ENCODE peak calls at places on chromosomes 3 and 15, in four cellular contexts. S is H1, K is SK-N-SH, J is GM12878. P is an unnamed sample.

GRCh38 chr3:31064021-31064420 is 169.6 kb upstream of the GADL1 start:
- DNase-seq in K (no peak), S (no peak), J (no peak), P (no peak)

GRCh38 chr3:76021376-76021775 is 236.0 kb upstream of the ZNF717 start:
- DNase-seq in J (no peak), S (no peak), K (no peak), P (no peak)

GRCh38 chr3:56952846-56953245 is 107.6 kb upstream of the SPATA12 start:
- DNase-seq in J (no peak), K (no peak), S (no peak), P (no peak)

GRCh38 chr3:63921741-63922482 is 9.7 kb upstream of the SCAANT1 start:
- DNase-seq in K (no peak), J (peak; percentile 71), S (no peak), P (no peak)

GRCh38 chr3:150410311-150411105 is 2.4 kb downstream of the TSC22D2 start:
- DNase-seq in K (peak; percentile 39), S (no peak), J (no peak), P (no peak)

GRCh38 chr3:116037954-116038911 is 407.1 kb downstream of the LSAMP start:
- DNase-seq in S (no peak), K (no peak), J (peak; percentile 58), P (no peak)

GRCh38 chr15:45126535-45127158 is 3.0 kb downstream of the DUOXA1 start:
- DNase-seq in K (no peak), J (no peak), S (no peak), P (peak; percentile 25)

GRCh38 chr3:69142090-69142489 is 19.7 kb upstream of the LMOD3 start:
- DNase-seq in S (no peak), J (no peak), K (no peak), P (no peak)

GRCh38 chr3:118262800-118263402 is 771.7 kb downstream of the IGSF11 start:
- DNase-seq in J (no peak), S (no peak), K (no peak), P (no peak)

GRCh38 chr15:67085818-67086649 is 20.6 kb downstream of the SMAD3 start:
- DNase-seq in K (no peak), S (no peak), J (peak; percentile 97), P (no peak)

GRCh38 chr15:50501815-50502214 is 44.7 kb downstream of the USP50 start:
- DNase-seq in S (no peak), J (no peak), K (no peak), P (no peak)

GRCh38 chr3:184338538-184338945 is 1.1 kb downstream of the FAM131A start:
- DNase-seq in S (peak; percentile 70), J (no peak), K (peak; percentile 97), P (no peak)

GRCh38 chr3:16910207-16910606 is 25.5 kb downstream of the PLCL2 start:
- DNase-seq in J (no peak), K (no peak), S (no peak), P (no peak)

GRCh38 chr3:151168269-151169094 is 34.5 kb downstream of the GPR171 start:
- DNase-seq in S (peak; percentile 34), J (no peak), K (peak; percentile 62), P (peak; percentile 72)

DNA sequence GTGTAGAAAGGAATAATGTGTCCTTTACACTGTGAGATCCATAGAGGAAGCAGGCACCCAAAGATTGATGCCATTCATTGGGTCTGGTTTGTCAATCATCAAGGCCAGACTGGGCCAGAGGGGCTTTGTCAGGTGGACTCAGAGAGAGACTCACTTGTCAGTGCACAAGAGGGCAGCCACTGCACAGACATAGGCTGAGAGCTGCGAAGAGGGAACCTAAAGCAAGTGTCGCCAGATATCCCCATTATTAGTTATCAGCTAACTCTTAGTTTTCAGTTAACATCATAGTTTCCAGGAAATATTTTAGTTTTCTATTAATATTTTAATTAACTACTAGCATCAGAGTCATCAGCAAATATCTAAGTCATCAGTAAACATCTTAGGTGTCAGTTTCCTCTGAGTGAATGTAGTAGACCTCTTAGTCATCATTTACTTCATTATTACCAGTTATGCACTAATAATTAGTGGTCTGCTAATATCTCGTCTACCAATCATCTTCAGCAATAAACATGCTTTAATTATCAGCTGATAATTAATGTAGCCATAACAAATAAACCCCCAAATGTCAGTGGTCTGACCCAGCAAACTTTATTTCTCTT is 41.7 kb upstream of the LIMD1 start:
- DNase-seq in K (no peak), S (no peak), J (no peak), P (no peak)
- TF ChIP-seq RFX5 in K (no peak), S (no peak), J (no peak), P (no peak)

GRCh38 chr15:79170256-79170664 is 79.7 kb upstream of the RASGRF1 start:
- DNase-seq in J (no peak), K (peak; percentile 63), S (no peak), P (no peak)
- TF ChIP-seq TCF12 in J (no peak), K (peak; percentile 76), S (no peak), P (no peak)

GRCh38 chr3:161957467-161957866 is 460.9 kb downstream of the OTOL1 start:
- DNase-seq in J (no peak), S (no peak), K (no peak), P (no peak)
- TF ChIP-seq RFX5 in J (no peak), S (no peak), K (no peak), P (no peak)

GRCh38 chr3:168216851-168217250 is 121.1 kb upstream of the GOLIM4 start:
- DNase-seq in K (peak; percentile 23), J (no peak), S (no peak), P (no peak)
- TF ChIP-seq TCF12 in K (no peak), J (no peak), S (no peak), P (no peak)

GRCh38 chr3:157572559-157573270 is 69.5 kb upstream of the VEPH1 start:
- DNase-seq in K (peak; percentile 55), J (no peak), S (no peak), P (peak; percentile 34)
- TF ChIP-seq RFX5 in K (no peak), J (no peak), S (no peak), P (no peak)

DNA sequence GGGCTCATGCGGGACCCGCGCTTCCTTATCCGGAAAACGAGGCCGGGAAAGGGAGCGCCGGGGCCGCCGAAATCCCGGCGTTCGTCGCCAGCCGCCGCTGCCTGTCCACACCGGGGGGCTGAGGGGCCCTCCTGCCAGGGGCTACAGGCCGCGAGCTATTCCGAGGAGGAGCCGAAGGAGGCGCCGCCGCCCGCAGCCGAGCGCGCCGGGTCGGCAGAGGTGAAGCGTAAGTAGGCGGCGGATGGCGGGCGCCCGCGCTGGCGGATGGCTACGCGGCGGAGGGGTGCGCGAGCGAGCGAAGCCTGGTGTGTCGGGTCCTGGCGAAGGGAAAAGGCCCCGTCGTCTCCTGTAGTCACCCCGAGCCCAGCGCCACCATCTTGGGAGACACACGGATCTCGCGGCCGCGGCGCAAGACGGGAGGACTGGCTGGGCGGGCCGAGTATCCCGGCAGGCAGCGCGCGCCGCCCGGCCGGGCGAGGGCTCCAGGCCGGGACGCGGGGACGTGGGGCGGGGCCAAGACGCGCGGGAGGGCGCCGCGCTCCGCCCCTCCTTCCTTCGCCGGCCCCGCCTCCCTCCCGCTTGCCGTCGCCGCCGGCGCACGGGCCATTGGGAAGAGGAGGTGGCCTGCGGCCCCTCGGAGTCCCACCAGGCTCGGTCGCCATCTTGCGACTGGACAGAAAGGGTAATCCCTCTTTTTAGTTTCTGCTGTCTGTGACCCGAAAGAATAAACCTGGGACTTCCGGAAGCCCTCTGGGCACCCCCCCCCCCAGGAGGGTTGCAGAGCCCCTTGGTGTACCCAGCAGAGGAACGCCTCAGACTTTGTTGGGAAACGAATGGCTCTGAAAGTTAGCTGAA is at the start of gene UBE3A:
- DNase-seq in S (peak; percentile 75), K (peak; percentile 95), J (peak; percentile 63), P (peak; percentile 78)
- TF ChIP-seq TCF12 in S (no peak), K (no peak), J (peak; percentile 10), P (no peak)

GRCh38 chr3:45861043-45861846 is 19.3 kb upstream of the LZTFL1 start:
- DNase-seq in K (no peak), S (no peak), J (peak; percentile 65), P (peak; percentile 2)
- TF ChIP-seq RFX5 in K (no peak), S (no peak), J (no peak), P (no peak)

GRCh38 chr3:77091809-77092208 is 51.9 kb downstream of the ROBO2 start:
- DNase-seq in J (no peak), S (no peak), K (no peak), P (no peak)
- TF ChIP-seq TCF12 in J (no peak), S (no peak), K (no peak), P (no peak)

GRCh38 chr15:69313437-69314000 is 14.8 kb downstream of the PAQR5 start:
- DNase-seq in S (no peak), J (no peak), K (no peak), P (no peak)

GRCh38 chr15:69308949-69309348 is 10.2 kb downstream of the PAQR5 start:
- DNase-seq in S (no peak), K (no peak), J (no peak), P (no peak)

GRCh38 chr15:69307939-69308338 is 9.2 kb downstream of the PAQR5 start:
- DNase-seq in S (no peak), J (no peak), K (no peak), P (no peak)

GRCh38 chr15:69314174-69314573 is 15.5 kb downstream of the PAQR5 start:
- DNase-seq in J (no peak), K (no peak), S (no peak), P (no peak)

GRCh38 chr15:69311319-69311721 is 12.6 kb downstream of the PAQR5 start:
- DNase-seq in J (no peak), K (no peak), S (no peak), P (no peak)
- TF ChIP-seq RFX5 in J (no peak), K (no peak), S (no peak), P (no peak)

DNA sequence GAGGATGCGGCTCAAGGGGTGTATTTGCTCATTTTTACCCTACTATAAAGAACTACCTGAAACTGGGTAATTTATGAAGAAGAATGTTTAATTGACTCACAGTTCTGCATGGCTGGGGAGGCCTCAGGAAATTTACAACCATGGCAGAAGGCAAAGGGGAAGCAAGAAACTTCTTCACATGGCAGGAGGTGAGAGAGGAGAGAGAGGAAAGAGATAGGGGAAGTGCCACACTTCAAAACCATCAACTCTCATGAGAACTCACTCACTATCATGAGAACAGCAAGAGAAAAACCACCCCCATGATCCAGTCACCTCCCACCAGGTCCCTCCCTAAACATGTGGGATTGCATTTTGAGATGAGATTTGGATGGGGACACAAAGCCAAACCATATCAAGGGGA is 192.7 kb downstream of the DIPK2A start:
- DNase-seq in S (no peak), K (no peak), J (no peak), P (no peak)
- TF ChIP-seq TCF12 in S (no peak), K (no peak), J (no peak), P (no peak)

P was measured in HepG2.